ENCODE peak calls at places on chromosomes 4 and X, in four cellular contexts. L is ovary; F is mesothelial cell of epicardium; V is activated T-helper 9 cell treated with anti-CD3 and anti-CD28 coated beads, Interleukin-2, amount 50 U/mL, for 16 hours. P is an unnamed sample.

GRCh38 chr4:156677136-156677535 is 294.5 kb downstream of the PDGFC start:
- DNase-seq in L (no peak), F (no peak), V (no peak), P (no peak)

GRCh38 chr4:76308548-76308947 is 2.0 kb downstream of the STBD1 start:
- DNase-seq in L (no peak), F (no peak), V (no peak), P (no peak)

GRCh38 chr4:138915725-138916124 is 99.9 kb upstream of the NOCT start:
- DNase-seq in L (no peak), F (no peak), V (no peak), P (no peak)

GRCh38 chrX:9832811-9833210 is 46.6 kb downstream of the SHROOM2 start:
- DNase-seq in L (no peak), F (no peak), V (no peak), P (no peak)

GRCh38 chr4:48781968-48782367 is 1.9 kb upstream of the FRYL start:
- DNase-seq in L (no peak), F (no peak), V (no peak), P (no peak)

GRCh38 chrX:23610491-23610890 is 56.8 kb upstream of the PRDX4 start:
- DNase-seq in L (no peak), F (no peak), V (no peak), P (no peak)

GRCh38 chr4:102843273-102843672 is 15.9 kb upstream of the UBE2D3 start:
- DNase-seq in L (no peak), F (no peak), V (no peak), P (no peak)

GRCh38 chr4:185256444-185256843 is 47.0 kb downstream of the SNX25 start:
- DNase-seq in L (no peak), F (no peak), V (no peak), P (no peak)

GRCh38 chr4:72779256-72779655 is 210.2 kb upstream of the ADAMTS3 start:
- DNase-seq in L (no peak), F (no peak), V (no peak), P (no peak)

GRCh38 chr4:59180161-59180560 is 2020.0 kb upstream of the ADGRL3 start:
- DNase-seq in L (no peak), F (no peak), V (no peak), P (no peak)

GRCh38 chr4:69322055-69322454 is 41.8 kb downstream of the UGT2B28 start:
- DNase-seq in L (no peak), F (no peak), V (no peak), P (no peak)

GRCh38 chrX:134745636-134746378 is 87.5 kb upstream of the PLAC1 start:
- DNase-seq in L (peak; percentile 44), F (no peak), V (no peak), P (no peak)

GRCh38 chr4:88659061-88659889 is 38.4 kb downstream of the NAP1L5 start:
- DNase-seq in L (peak; percentile 22), F (no peak), V (peak; percentile 4), P (no peak)

GRCh38 chrX:136534131-136534530 is 2.1 kb downstream of the VGLL1 start:
- DNase-seq in L (no peak), F (no peak), V (no peak), P (no peak)

GRCh38 chrX:108001218-108001814 is 19.1 kb upstream of the TEX13B start:
- DNase-seq in L (no peak), F (no peak), V (no peak), P (no peak)

GRCh38 chr4:151565583-151565982 is 156.6 kb downstream of the FHIP1A start:
- DNase-seq in L (no peak), F (no peak), V (no peak), P (no peak)

GRCh38 chr4:70925899-70926635 is 23.9 kb downstream of the MOB1B start:
- DNase-seq in L (no peak), F (no peak), V (no peak), P (no peak)

GRCh38 chrX:110162867-110163266 is 155.0 kb downstream of the AMMECR1 start:
- DNase-seq in L (no peak), F (no peak), V (no peak), P (no peak)

GRCh38 chrX:26254436-26254835 is 38.5 kb downstream of the MAGEB5 start:
- DNase-seq in L (no peak), F (no peak), V (no peak), P (no peak)

GRCh38 chr4:74623041-74623440 is 171.3 kb downstream of the BTC start:
- DNase-seq in L (no peak), F (no peak), V (no peak), P (no peak)

GRCh38 chr4:80540349-80540748 is 204.8 kb downstream of the CFAP299 start:
- DNase-seq in L (no peak), F (no peak), V (no peak), P (no peak)

GRCh38 chr4:141636771-141637460 is 533 bp downstream of the IL15 start:
- DNase-seq in L (peak; percentile 22), F (peak; percentile 63), V (peak; percentile 9), P (peak; percentile 5)

GRCh38 chr4:141473952-141474351 is 162.4 kb upstream of the IL15 start:
- DNase-seq in L (no peak), F (no peak), V (no peak), P (no peak)

GRCh38 chr4:162237676-162238075 is 73.9 kb upstream of the FSTL5 start:
- DNase-seq in L (no peak), F (no peak), V (no peak), P (no peak)

GRCh38 chrX:137044893-137045292 is 11.1 kb upstream of the GPR101 start:
- DNase-seq in L (no peak), F (no peak), V (no peak), P (no peak)

GRCh38 chrX:38279188-38279587 is 48.1 kb downstream of the RPGR start:
- DNase-seq in L (no peak), F (no peak), V (no peak), P (no peak)

GRCh38 chrX:44483965-44484606 is 58.6 kb downstream of the FUNDC1 start:
- DNase-seq in L (no peak), F (no peak), V (no peak), P (no peak)

GRCh38 chrX:150581093-150581775 is 12.8 kb downstream of the MTM1 start:
- DNase-seq in L (no peak), F (no peak), V (no peak), P (no peak)

GRCh38 chrX:45851434-45851991 is 650.8 kb upstream of the DIPK2B start:
- DNase-seq in L (peak; percentile 46), F (peak; percentile 52), V (peak; percentile 44), P (peak; percentile 23)

P was measured in activated T-helper 1 cell treated with Interleukin-2 at 50 U/mL for 16 hours.